ENCODE peak calls at places on chromosomes 3 and 15, in seven cellular contexts. G is lower leg skin, B is A549, Q is heart left ventricle, F is breast epithelium, H is tibial nerve, I is IMR-90. J is an unnamed sample.

GRCh38 chr15:75850708-75851107 is 7.5 kb downstream of the UBE2Q2 start:
- DNase-seq in F (no peak), I (no peak), Q (no peak), B (no peak), G (no peak), H (no peak), J (no peak)

GRCh38 chr3:63557912-63558311 is 94.6 kb upstream of the SNTN start:
- DNase-seq in I (no peak), B (no peak), Q (no peak), G (no peak), F (no peak), H (no peak), J (no peak)

GRCh38 chr3:100289339-100289738 is 28.5 kb downstream of the TBC1D23 start:
- DNase-seq in B (no peak), I (peak), Q (no peak), F (no peak), G (no peak), H (no peak), J (no peak)

GRCh38 chr3:126053949-126054569 is 29.9 kb downstream of the SLC41A3 start:
- DNase-seq in F (no peak), Q (no peak), H (no peak), B (no peak), G (no peak), I (no peak), J (no peak)

GRCh38 chr15:63503739-63504246 is 600 bp upstream of the USP3 start:
- DNase-seq in B (peak), Q (peak), I (peak), G (peak), F (peak), H (no peak), J (peak)

GRCh38 chr3:26964836-26965235 is 342.3 kb downstream of the LRRC3B start:
- DNase-seq in B (no peak), F (no peak), G (no peak), Q (no peak), H (no peak), I (no peak), J (no peak)

GRCh38 chr15:32905481-32905880 is 187.7 kb downstream of the GREM1 start:
- DNase-seq in I (peak), H (no peak), G (no peak), B (no peak), F (no peak), Q (no peak), J (no peak)

GRCh38 chr3:79767953-79768282 is at the start of gene ROBO1:
- DNase-seq in I (no peak), H (no peak), B (no peak), Q (no peak), F (no peak), G (no peak), J (no peak)

GRCh38 chr3:109356442-109357155 is 19.3 kb upstream of the DPPA4 start:
- DNase-seq in H (no peak), G (no peak), Q (no peak), B (no peak), F (no peak), I (no peak), J (no peak)

GRCh38 chr3:23002846-23003800 is 200.0 kb upstream of the UBE2E2 start:
- DNase-seq in I (peak), B (no peak), G (no peak), H (no peak), F (no peak), Q (peak), J (peak)

GRCh38 chr3:151328298-151329036 is 882 bp downstream of the P2RY13 start:
- DNase-seq in H (no peak), F (peak), B (no peak), I (no peak), Q (no peak), G (no peak), J (no peak)

GRCh38 chr15:72790302-72790955 is 6.9 kb upstream of the ADPGK start:
- DNase-seq in Q (no peak), G (no peak), F (no peak), B (no peak), H (no peak), I (peak), J (no peak)

GRCh38 chr3:15681668-15682067 is 80.1 kb downstream of the BTD start:
- DNase-seq in I (no peak), Q (no peak), B (no peak), F (no peak), G (no peak), H (no peak), J (no peak)

GRCh38 chr3:100067589-100067988 is 46.7 kb downstream of the FILIP1L start:
- DNase-seq in B (no peak), H (no peak), F (no peak), I (no peak), Q (no peak), G (no peak), J (no peak)

DNA sequence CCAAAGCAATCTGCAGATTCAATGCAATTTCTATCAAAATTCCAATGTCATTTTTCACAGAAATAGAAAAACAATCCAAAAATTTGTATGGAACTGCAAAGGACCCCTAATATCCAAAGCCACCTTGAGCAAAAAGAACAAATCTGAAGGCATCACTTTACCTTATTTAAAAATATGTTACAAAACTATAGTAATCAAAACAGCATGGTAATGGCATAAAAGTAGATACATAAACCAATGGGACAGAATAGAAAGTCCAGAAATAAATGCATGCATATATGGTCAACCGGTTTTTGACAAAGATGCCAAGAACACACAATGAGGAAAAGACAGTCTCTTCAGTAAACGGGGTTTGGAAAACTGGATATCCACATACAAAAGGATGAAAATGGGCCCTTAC is 39.4 kb upstream of the PPARG start:
- DNase-seq in G (no peak), F (no peak), I (no peak), Q (no peak), H (no peak), B (no peak), J (no peak)
- TF ChIP-seq POLR2A in G (no peak), F (no peak), I (no peak), Q (no peak), H (no peak), B (no peak), J (no peak)

GRCh38 chr3:177195242-177195940 is 1.9 kb downstream of the TBL1XR1 start:
- DNase-seq in G (no peak), H (no peak), B (peak), F (no peak), I (no peak), Q (peak), J (peak)

GRCh38 chr3:177197934-177198484 is 727 bp upstream of the TBL1XR1 start:
- DNase-seq in Q (no peak), H (no peak), B (no peak), F (no peak), I (no peak), G (no peak), J (no peak)

GRCh38 chr3:177197041-177197933 is at the start of gene TBL1XR1:
- DNase-seq in G (peak), B (peak), Q (peak), I (peak), F (peak), H (peak), J (peak)

GRCh38 chr3:177195941-177196472 is 1.3 kb downstream of the TBL1XR1 start:
- DNase-seq in B (no peak), H (no peak), G (no peak), I (no peak), F (no peak), Q (peak), J (peak)

GRCh38 chr3:177196473-177197040 is 725 bp downstream of the TBL1XR1 start:
- DNase-seq in B (peak), G (peak), H (no peak), I (peak), Q (no peak), F (no peak), J (no peak)
- TF ChIP-seq CTCF in B (no peak), G (no peak), H (no peak), I (no peak), Q (no peak), F (no peak), J (no peak)

DNA sequence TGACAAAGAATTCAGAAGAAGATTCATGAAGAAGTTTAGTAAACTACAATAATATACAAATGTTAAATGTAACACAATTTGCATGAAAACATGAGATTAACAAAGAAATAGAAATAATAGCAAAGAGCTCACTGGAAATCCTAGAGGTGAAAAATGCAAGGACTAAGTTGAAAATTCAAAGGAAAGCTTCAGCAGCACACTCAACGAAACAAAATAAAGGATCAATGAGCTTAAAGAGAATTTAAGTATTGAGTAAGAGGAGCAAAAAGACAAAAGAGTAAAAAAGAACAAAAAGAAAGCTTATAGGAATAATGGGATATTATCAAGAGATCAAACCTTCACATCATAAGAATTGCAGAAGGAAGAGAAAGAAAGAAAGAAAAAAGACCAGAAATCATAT is 583.8 kb upstream of the NECTIN3 start:
- DNase-seq in Q (no peak), I (no peak), G (no peak), B (no peak), F (no peak), H (no peak), J (no peak)
- TF ChIP-seq POLR2A in Q (no peak), I (no peak), G (no peak), B (no peak), F (no peak), H (no peak), J (no peak)

DNA sequence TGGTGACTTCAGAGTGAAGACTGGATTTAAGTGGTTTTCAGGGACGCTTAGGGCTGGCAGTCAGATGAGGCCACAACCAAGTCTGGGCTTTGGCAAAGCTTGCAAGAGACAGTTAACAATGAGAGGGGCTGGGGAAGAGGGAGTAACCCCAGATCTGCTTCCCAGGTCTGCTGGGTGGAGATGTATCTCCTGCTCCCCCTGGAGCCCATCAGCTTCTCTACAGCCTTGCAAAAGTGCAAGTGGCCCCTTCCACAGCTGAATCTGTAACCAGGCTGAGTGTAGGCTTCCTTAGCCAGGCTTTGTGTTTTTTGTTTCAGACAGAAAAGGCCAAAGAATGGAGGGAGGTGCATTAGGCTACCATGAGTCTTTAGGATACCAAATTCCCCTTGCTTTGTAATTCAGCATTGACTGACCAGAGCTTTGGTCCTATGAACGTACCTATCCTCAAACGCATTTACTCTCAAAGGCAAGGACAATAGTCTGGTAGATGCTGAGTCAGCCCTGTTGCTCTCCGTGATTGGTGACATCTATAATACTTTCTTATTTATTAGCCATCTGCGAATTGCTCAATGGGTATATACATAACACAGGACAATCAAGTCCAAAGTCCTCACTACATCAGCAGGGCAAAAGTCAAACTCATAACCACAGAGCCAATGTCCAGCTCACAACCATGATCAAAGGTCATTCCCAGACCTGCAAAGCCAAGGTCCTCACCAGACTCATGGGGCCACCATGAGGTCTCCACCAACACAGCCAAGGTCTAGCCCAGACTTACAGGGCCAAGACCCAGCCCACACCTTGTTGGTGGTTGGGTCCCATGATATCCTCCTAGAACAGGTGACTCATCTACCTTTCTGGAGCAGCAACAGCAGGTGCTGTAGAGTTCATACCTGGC is 17.1 kb downstream of the CCDC13 start:
- DNase-seq in Q (no peak), B (peak), F (no peak), G (peak), I (peak), H (no peak), J (no peak)
- TF ChIP-seq CTCF in Q (peak), B (no peak), F (no peak), G (peak), I (peak), H (no peak), J (peak)

DNA sequence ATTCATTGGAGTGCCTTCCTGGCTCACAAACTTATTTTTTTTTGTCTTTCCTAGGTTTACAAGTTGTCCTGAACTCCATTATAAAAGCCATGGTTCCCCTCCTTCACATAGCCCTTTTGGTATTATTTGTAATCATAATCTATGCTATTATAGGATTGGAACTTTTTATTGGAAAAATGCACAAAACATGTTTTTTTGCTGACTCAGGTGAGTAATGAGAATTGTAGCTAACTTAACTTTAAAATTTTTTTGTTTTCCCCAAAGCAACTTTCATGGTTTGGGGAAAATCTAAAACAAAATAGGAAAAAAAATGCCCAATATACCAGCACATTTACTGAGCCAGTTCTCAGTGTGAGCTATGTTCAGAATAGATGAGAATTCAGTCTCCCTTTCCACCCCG is 171.2 kb downstream of the CACNA1D start:
- DNase-seq in F (no peak), H (no peak), B (no peak), Q (no peak), I (no peak), G (no peak), J (no peak)
- TF ChIP-seq POLR2A in F (no peak), H (no peak), B (no peak), Q (no peak), I (no peak), G (no peak), J (no peak)

DNA sequence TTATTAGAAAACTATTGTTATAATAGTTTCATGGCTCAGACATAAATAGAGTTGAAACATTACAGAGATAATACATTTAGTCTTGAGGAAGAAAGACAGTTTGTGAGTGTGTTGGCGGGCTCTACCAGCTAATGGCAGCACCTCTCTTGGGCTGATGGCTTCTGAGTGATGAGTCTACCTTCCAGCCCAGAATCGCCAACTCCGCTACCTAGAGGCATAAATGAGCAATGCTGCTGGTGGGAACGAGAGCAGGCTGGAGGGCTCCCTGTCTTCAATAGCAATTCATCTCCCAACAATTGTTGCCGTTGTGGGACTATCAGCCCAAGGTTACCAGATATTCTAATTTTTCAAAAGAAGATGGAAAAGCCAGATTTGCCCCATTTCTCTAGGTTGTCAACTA is 388.7 kb downstream of the FOXP1 start:
- DNase-seq in Q (no peak), F (no peak), B (no peak), H (no peak), G (no peak), I (no peak), J (no peak)
- TF ChIP-seq CTCF in Q (no peak), F (no peak), B (no peak), H (no peak), G (no peak), I (no peak), J (no peak)

GRCh38 chr3:38454179-38454883 is 641 bp downstream of the ACVR2B start:
- DNase-seq in Q (no peak), B (peak), F (peak), I (peak), G (peak), H (no peak), J (peak)
- TF ChIP-seq POLR2A in Q (peak), B (peak), F (no peak), I (no peak), G (no peak), H (peak), J (no peak)

GRCh38 chr15:80234883-80235282 is 17.1 kb downstream of the CTXND1 start:
- DNase-seq in B (peak), F (no peak), Q (no peak), H (no peak), I (peak), G (peak), J (no peak)
- TF ChIP-seq CTCF in B (peak), F (no peak), Q (no peak), H (peak), I (peak), G (no peak), J (peak)

J was measured in prostate gland.